ENCODE peak calls at places on chromosome 15, in six cellular contexts. One of them, this sample, is unnamed.

GRCh38 chr15:72092011-72092410 is 25.9 kb downstream of the MYO9A start:
- DNase-seq in stimulated activated CD4-positive, alpha-beta T cell treated with anti-CD3 and anti-CD28 coated beads, TNF-alpha, amount 100 ng/mL, for 4 hours: no peak
- DNase-seq in NCI-H460: no peak
- DNase-seq in EL: no peak
- DNase-seq in A172: no peak
- DNase-seq in SK-N-DZ: no peak
- DNase-seq in this sample: no peak

GRCh38 chr15:99928429-99928981 is 195.3 kb upstream of the LYSMD4 start:
- DNase-seq in stimulated activated CD4-positive, alpha-beta T cell treated with anti-CD3 and anti-CD28 coated beads, TNF-alpha, amount 100 ng/mL, for 4 hours: peak; percentile 82
- DNase-seq in NCI-H460: peak; percentile 61
- DNase-seq in EL: peak; percentile 61
- DNase-seq in A172: peak; percentile 36
- DNase-seq in SK-N-DZ: peak; percentile 58
- DNase-seq in this sample: peak; percentile 96

GRCh38 chr15:99909914-99910313 is 176.7 kb upstream of the LYSMD4 start:
- DNase-seq in stimulated activated CD4-positive, alpha-beta T cell treated with anti-CD3 and anti-CD28 coated beads, TNF-alpha, amount 100 ng/mL, for 4 hours: no peak
- DNase-seq in NCI-H460: no peak
- DNase-seq in EL: no peak
- DNase-seq in A172: no peak
- DNase-seq in SK-N-DZ: no peak
- DNase-seq in this sample: no peak

GRCh38 chr15:43511012-43511885 is 6.2 kb upstream of the MAP1A start:
- DNase-seq in stimulated activated CD4-positive, alpha-beta T cell treated with anti-CD3 and anti-CD28 coated beads, TNF-alpha, amount 100 ng/mL, for 4 hours: no peak
- DNase-seq in NCI-H460: no peak
- DNase-seq in EL: peak; percentile 16
- DNase-seq in A172: peak; percentile 21
- DNase-seq in SK-N-DZ: peak; percentile 80
- DNase-seq in this sample: no peak

GRCh38 chr15:59993041-59993750 is 10.9 kb upstream of the FOXB1 start:
- DNase-seq in stimulated activated CD4-positive, alpha-beta T cell treated with anti-CD3 and anti-CD28 coated beads, TNF-alpha, amount 100 ng/mL, for 4 hours: no peak
- DNase-seq in NCI-H460: no peak
- DNase-seq in EL: no peak
- DNase-seq in A172: no peak
- DNase-seq in SK-N-DZ: no peak
- DNase-seq in this sample: no peak

GRCh38 chr15:50055333-50056278 is 63.4 kb downstream of the ATP8B4 start:
- DNase-seq in stimulated activated CD4-positive, alpha-beta T cell treated with anti-CD3 and anti-CD28 coated beads, TNF-alpha, amount 100 ng/mL, for 4 hours: no peak
- DNase-seq in NCI-H460: no peak
- DNase-seq in EL: peak; percentile 43
- DNase-seq in A172: no peak
- DNase-seq in SK-N-DZ: no peak
- DNase-seq in this sample: no peak

GRCh38 chr15:88911766-88912118 is 1.4 kb downstream of the MFGE8 start:
- DNase-seq in stimulated activated CD4-positive, alpha-beta T cell treated with anti-CD3 and anti-CD28 coated beads, TNF-alpha, amount 100 ng/mL, for 4 hours: no peak
- DNase-seq in NCI-H460: no peak
- DNase-seq in EL: no peak
- DNase-seq in A172: peak; percentile 76
- DNase-seq in SK-N-DZ: no peak
- DNase-seq in this sample: no peak

GRCh38 chr15:60673918-60674558 is 195.1 kb upstream of the ICE2 start:
- DNase-seq in stimulated activated CD4-positive, alpha-beta T cell treated with anti-CD3 and anti-CD28 coated beads, TNF-alpha, amount 100 ng/mL, for 4 hours: peak; percentile 11
- DNase-seq in NCI-H460: peak; percentile 62
- DNase-seq in EL: peak; percentile 84
- DNase-seq in A172: peak; percentile 95
- DNase-seq in SK-N-DZ: no peak
- DNase-seq in this sample: no peak

GRCh38 chr15:52262364-52262763 is 33.2 kb downstream of the MYO5C start:
- DNase-seq in stimulated activated CD4-positive, alpha-beta T cell treated with anti-CD3 and anti-CD28 coated beads, TNF-alpha, amount 100 ng/mL, for 4 hours: no peak
- DNase-seq in NCI-H460: no peak
- DNase-seq in EL: no peak
- DNase-seq in A172: peak; percentile 58
- DNase-seq in SK-N-DZ: no peak
- DNase-seq in this sample: no peak

GRCh38 chr15:58386081-58386480 is 45.7 kb upstream of the LIPC start:
- DNase-seq in stimulated activated CD4-positive, alpha-beta T cell treated with anti-CD3 and anti-CD28 coated beads, TNF-alpha, amount 100 ng/mL, for 4 hours: no peak
- DNase-seq in NCI-H460: no peak
- DNase-seq in EL: no peak
- DNase-seq in A172: no peak
- DNase-seq in SK-N-DZ: no peak
- DNase-seq in this sample: no peak

GRCh38 chr15:26889298-26889898 is 22.5 kb downstream of the GABRA5 start:
- DNase-seq in stimulated activated CD4-positive, alpha-beta T cell treated with anti-CD3 and anti-CD28 coated beads, TNF-alpha, amount 100 ng/mL, for 4 hours: peak; percentile 15
- DNase-seq in NCI-H460: peak; percentile 71
- DNase-seq in EL: peak; percentile 50
- DNase-seq in A172: peak; percentile 49
- DNase-seq in SK-N-DZ: peak; percentile 69
- DNase-seq in this sample: no peak

GRCh38 chr15:94793641-94794040 is 562.3 kb downstream of the MCTP2 start:
- DNase-seq in stimulated activated CD4-positive, alpha-beta T cell treated with anti-CD3 and anti-CD28 coated beads, TNF-alpha, amount 100 ng/mL, for 4 hours: no peak
- DNase-seq in NCI-H460: no peak
- DNase-seq in EL: peak; percentile 22
- DNase-seq in A172: peak; percentile 45
- DNase-seq in SK-N-DZ: no peak
- DNase-seq in this sample: no peak

GRCh38 chr15:43977072-43977884 is 150.5 kb downstream of the WDR76 start:
- DNase-seq in stimulated activated CD4-positive, alpha-beta T cell treated with anti-CD3 and anti-CD28 coated beads, TNF-alpha, amount 100 ng/mL, for 4 hours: no peak
- DNase-seq in NCI-H460: no peak
- DNase-seq in EL: no peak
- DNase-seq in A172: no peak
- DNase-seq in SK-N-DZ: no peak
- DNase-seq in this sample: no peak

GRCh38 chr15:78206326-78207109 is 27.8 kb downstream of the ACSBG1 start:
- DNase-seq in stimulated activated CD4-positive, alpha-beta T cell treated with anti-CD3 and anti-CD28 coated beads, TNF-alpha, amount 100 ng/mL, for 4 hours: no peak
- DNase-seq in NCI-H460: no peak
- DNase-seq in EL: peak; percentile 82
- DNase-seq in A172: peak; percentile 27
- DNase-seq in SK-N-DZ: no peak
- DNase-seq in this sample: no peak

GRCh38 chr15:48681274-48681840 is 35.8 kb upstream of the FBN1 start:
- DNase-seq in stimulated activated CD4-positive, alpha-beta T cell treated with anti-CD3 and anti-CD28 coated beads, TNF-alpha, amount 100 ng/mL, for 4 hours: no peak
- DNase-seq in NCI-H460: no peak
- DNase-seq in EL: peak; percentile 75
- DNase-seq in A172: no peak
- DNase-seq in SK-N-DZ: no peak
- DNase-seq in this sample: no peak

GRCh38 chr15:63992300-63992699 is 54.0 kb downstream of the DAPK2 start:
- DNase-seq in stimulated activated CD4-positive, alpha-beta T cell treated with anti-CD3 and anti-CD28 coated beads, TNF-alpha, amount 100 ng/mL, for 4 hours: no peak
- DNase-seq in NCI-H460: no peak
- DNase-seq in EL: no peak
- DNase-seq in A172: no peak
- DNase-seq in SK-N-DZ: no peak
- DNase-seq in this sample: no peak

GRCh38 chr15:78108300-78109084 is 16.1 kb downstream of the SH2D7 start:
- DNase-seq in stimulated activated CD4-positive, alpha-beta T cell treated with anti-CD3 and anti-CD28 coated beads, TNF-alpha, amount 100 ng/mL, for 4 hours: peak; percentile 64
- DNase-seq in NCI-H460: peak; percentile 82
- DNase-seq in EL: peak; percentile 86
- DNase-seq in A172: peak; percentile 67
- DNase-seq in SK-N-DZ: peak; percentile 79
- DNase-seq in this sample: peak; percentile 95